ENCODE peak calls at places on chromosomes 11 and 22, in nine cellular contexts. One of them, this sample, is unnamed.

GRCh38 chr11:37511425-37511933 is 913.4 kb upstream of the RAG2 start:
- DNase-seq in GM20000: no peak
- DNase-seq in A673: no peak
- DNase-seq in GM12865: no peak
- DNase-seq in AG08396: no peak
- DNase-seq in PC-3: peak
- DNase-seq in HTR-8/SVneo: no peak
- DNase-seq in Calu3: peak
- DNase-seq in HEK293T: no peak
- DNase-seq in this sample: no peak

GRCh38 chr11:68324241-68324640 is 11.8 kb downstream of the LRP5 start:
- DNase-seq in AG08396: no peak
- DNase-seq in A673: no peak
- DNase-seq in HTR-8/SVneo: no peak
- DNase-seq in PC-3: no peak
- DNase-seq in GM20000: no peak
- DNase-seq in HEK293T: no peak
- DNase-seq in GM12865: no peak
- DNase-seq in Calu3: no peak
- DNase-seq in this sample: no peak

GRCh38 chr11:64251986-64252837 is 882 bp downstream of the PLCB3 start:
- DNase-seq in AG08396: peak
- DNase-seq in GM20000: peak
- DNase-seq in A673: peak
- DNase-seq in HTR-8/SVneo: peak
- DNase-seq in PC-3: peak
- DNase-seq in HEK293T: no peak
- DNase-seq in GM12865: no peak
- DNase-seq in Calu3: peak
- DNase-seq in this sample: no peak

GRCh38 chr11:66159585-66159984 is 89.5 kb downstream of the PACS1 start:
- DNase-seq in PC-3: no peak
- DNase-seq in Calu3: no peak
- DNase-seq in HEK293T: no peak
- DNase-seq in HTR-8/SVneo: no peak
- DNase-seq in GM20000: no peak
- DNase-seq in A673: peak
- DNase-seq in GM12865: no peak
- DNase-seq in AG08396: no peak
- DNase-seq in this sample: peak

GRCh38 chr11:30583505-30584280 is 2.5 kb downstream of the MPPED2 start:
- DNase-seq in Calu3: no peak
- DNase-seq in AG08396: peak
- DNase-seq in HEK293T: no peak
- DNase-seq in PC-3: no peak
- DNase-seq in GM12865: no peak
- DNase-seq in GM20000: no peak
- DNase-seq in HTR-8/SVneo: no peak
- DNase-seq in A673: no peak
- DNase-seq in this sample: peak

GRCh38 chr11:82683029-82683428 is 50.6 kb downstream of the FAM181B start:
- DNase-seq in GM20000: no peak
- DNase-seq in PC-3: no peak
- DNase-seq in HTR-8/SVneo: no peak
- DNase-seq in HEK293T: no peak
- DNase-seq in AG08396: no peak
- DNase-seq in A673: no peak
- DNase-seq in Calu3: no peak
- DNase-seq in GM12865: peak
- DNase-seq in this sample: no peak

GRCh38 chr22:23520875-23521441 is 59.1 kb downstream of the IGLL1 start:
- DNase-seq in A673: peak
- DNase-seq in GM20000: no peak
- DNase-seq in PC-3: no peak
- DNase-seq in Calu3: no peak
- DNase-seq in AG08396: peak
- DNase-seq in HTR-8/SVneo: peak
- DNase-seq in HEK293T: no peak
- DNase-seq in GM12865: no peak
- DNase-seq in this sample: peak

GRCh38 chr11:85718126-85718943 is 32.3 kb upstream of the CCDC89 start:
- DNase-seq in GM20000: no peak
- DNase-seq in A673: no peak
- DNase-seq in Calu3: no peak
- DNase-seq in HEK293T: no peak
- DNase-seq in AG08396: no peak
- DNase-seq in GM12865: no peak
- DNase-seq in HTR-8/SVneo: no peak
- DNase-seq in PC-3: no peak
- DNase-seq in this sample: no peak

GRCh38 chr11:9264381-9265210 is 554 bp downstream of the DENND5A start:
- DNase-seq in A673: peak
- DNase-seq in HTR-8/SVneo: no peak
- DNase-seq in AG08396: peak
- DNase-seq in GM20000: peak
- DNase-seq in Calu3: peak
- DNase-seq in GM12865: no peak
- DNase-seq in HEK293T: peak
- DNase-seq in PC-3: peak
- DNase-seq in this sample: peak

GRCh38 chr11:26234451-26234850 is 97.5 kb upstream of the ANO3 start:
- DNase-seq in A673: no peak
- DNase-seq in PC-3: peak
- DNase-seq in Calu3: no peak
- DNase-seq in HEK293T: no peak
- DNase-seq in AG08396: no peak
- DNase-seq in GM20000: no peak
- DNase-seq in HTR-8/SVneo: no peak
- DNase-seq in GM12865: no peak
- DNase-seq in this sample: no peak

GRCh38 chr22:47596176-47596690 is 833.8 kb downstream of the TBC1D22A start:
- DNase-seq in HEK293T: no peak
- DNase-seq in A673: no peak
- DNase-seq in Calu3: no peak
- DNase-seq in HTR-8/SVneo: no peak
- DNase-seq in AG08396: no peak
- DNase-seq in GM12865: no peak
- DNase-seq in GM20000: no peak
- DNase-seq in PC-3: no peak
- DNase-seq in this sample: no peak

GRCh38 chr11:68308068-68308467 is 4.3 kb upstream of the LRP5 start:
- DNase-seq in AG08396: no peak
- DNase-seq in HTR-8/SVneo: no peak
- DNase-seq in Calu3: no peak
- DNase-seq in PC-3: no peak
- DNase-seq in GM12865: no peak
- DNase-seq in HEK293T: no peak
- DNase-seq in GM20000: no peak
- DNase-seq in A673: no peak
- DNase-seq in this sample: no peak

GRCh38 chr11:95596011-95596489 is 193.5 kb downstream of the FAM76B start:
- DNase-seq in PC-3: no peak
- DNase-seq in A673: no peak
- DNase-seq in GM12865: no peak
- DNase-seq in GM20000: no peak
- DNase-seq in HEK293T: no peak
- DNase-seq in AG08396: peak
- DNase-seq in Calu3: no peak
- DNase-seq in HTR-8/SVneo: no peak
- DNase-seq in this sample: no peak

GRCh38 chr11:72364754-72365153 is 69.6 kb downstream of the CLPB start:
- DNase-seq in Calu3: no peak
- DNase-seq in HTR-8/SVneo: no peak
- DNase-seq in GM12865: no peak
- DNase-seq in AG08396: no peak
- DNase-seq in HEK293T: no peak
- DNase-seq in PC-3: no peak
- DNase-seq in A673: no peak
- DNase-seq in GM20000: no peak
- DNase-seq in this sample: no peak

GRCh38 chr11:46247664-46248063 is 29.8 kb upstream of the CREB3L1 start:
- DNase-seq in GM12865: peak
- DNase-seq in A673: peak
- DNase-seq in AG08396: no peak
- DNase-seq in Calu3: peak
- DNase-seq in HEK293T: no peak
- DNase-seq in PC-3: peak
- DNase-seq in GM20000: peak
- DNase-seq in HTR-8/SVneo: peak
- DNase-seq in this sample: no peak

GRCh38 chr11:134607963-134608750 is 196.1 kb upstream of the B3GAT1 start:
- DNase-seq in Calu3: no peak
- DNase-seq in A673: no peak
- DNase-seq in GM20000: no peak
- DNase-seq in AG08396: no peak
- DNase-seq in PC-3: no peak
- DNase-seq in HEK293T: no peak
- DNase-seq in HTR-8/SVneo: no peak
- DNase-seq in GM12865: no peak
- DNase-seq in this sample: no peak

GRCh38 chr22:31086703-31087330 is 5.7 kb downstream of the SMTN start:
- DNase-seq in Calu3: no peak
- DNase-seq in HTR-8/SVneo: no peak
- DNase-seq in A673: no peak
- DNase-seq in GM20000: no peak
- DNase-seq in PC-3: no peak
- DNase-seq in AG08396: peak
- DNase-seq in GM12865: no peak
- DNase-seq in HEK293T: no peak
- DNase-seq in this sample: no peak

GRCh38 chr22:39897841-39898240 is 3.0 kb upstream of the GRAP2 start:
- DNase-seq in Calu3: no peak
- DNase-seq in A673: no peak
- DNase-seq in GM12865: no peak
- DNase-seq in HEK293T: no peak
- DNase-seq in AG08396: no peak
- DNase-seq in PC-3: no peak
- DNase-seq in HTR-8/SVneo: no peak
- DNase-seq in GM20000: no peak
- DNase-seq in this sample: no peak

GRCh38 chr11:45087301-45087700 is 59.1 kb upstream of the PRDM11 start:
- DNase-seq in A673: no peak
- DNase-seq in Calu3: no peak
- DNase-seq in HEK293T: no peak
- DNase-seq in AG08396: peak
- DNase-seq in GM12865: no peak
- DNase-seq in HTR-8/SVneo: no peak
- DNase-seq in PC-3: no peak
- DNase-seq in GM20000: no peak
- DNase-seq in this sample: no peak

GRCh38 chr22:44463151-44463550 is 34.9 kb downstream of the RTL6 start:
- DNase-seq in GM20000: no peak
- DNase-seq in PC-3: no peak
- DNase-seq in A673: no peak
- DNase-seq in AG08396: no peak
- DNase-seq in HEK293T: no peak
- DNase-seq in GM12865: no peak
- DNase-seq in Calu3: no peak
- DNase-seq in HTR-8/SVneo: no peak
- DNase-seq in this sample: no peak

GRCh38 chr11:45079943-45080719 is 66.3 kb upstream of the PRDM11 start:
- DNase-seq in PC-3: no peak
- DNase-seq in GM20000: peak
- DNase-seq in A673: no peak
- DNase-seq in Calu3: no peak
- DNase-seq in HEK293T: no peak
- DNase-seq in AG08396: no peak
- DNase-seq in HTR-8/SVneo: no peak
- DNase-seq in GM12865: peak
- DNase-seq in this sample: no peak

GRCh38 chr11:75868990-75869389 is 54.0 kb downstream of the UVRAG start:
- DNase-seq in A673: no peak
- DNase-seq in GM12865: no peak
- DNase-seq in HTR-8/SVneo: no peak
- DNase-seq in Calu3: no peak
- DNase-seq in HEK293T: no peak
- DNase-seq in GM20000: no peak
- DNase-seq in AG08396: no peak
- DNase-seq in PC-3: no peak
- DNase-seq in this sample: no peak

GRCh38 chr22:38429460-38430128 is 25.4 kb downstream of the KCNJ4 start:
- DNase-seq in HTR-8/SVneo: no peak
- DNase-seq in AG08396: no peak
- DNase-seq in HEK293T: no peak
- DNase-seq in PC-3: no peak
- DNase-seq in GM12865: no peak
- DNase-seq in Calu3: no peak
- DNase-seq in A673: no peak
- DNase-seq in GM20000: no peak
- DNase-seq in this sample: no peak

GRCh38 chr11:128715691-128716153 is 21.9 kb downstream of the FLI1 start:
- DNase-seq in AG08396: no peak
- DNase-seq in A673: no peak
- DNase-seq in PC-3: peak
- DNase-seq in GM12865: no peak
- DNase-seq in HTR-8/SVneo: no peak
- DNase-seq in Calu3: no peak
- DNase-seq in HEK293T: no peak
- DNase-seq in GM20000: no peak
- DNase-seq in this sample: no peak

GRCh38 chr11:119634301-119634700 is 94.7 kb downstream of the NECTIN1 start:
- DNase-seq in PC-3: no peak
- DNase-seq in A673: no peak
- DNase-seq in GM12865: no peak
- DNase-seq in HEK293T: no peak
- DNase-seq in HTR-8/SVneo: no peak
- DNase-seq in AG08396: no peak
- DNase-seq in GM20000: no peak
- DNase-seq in Calu3: no peak
- DNase-seq in this sample: no peak

GRCh38 chr11:44725016-44725651 is 1.6 kb upstream of the TSPAN18 start:
- DNase-seq in Calu3: no peak
- DNase-seq in PC-3: no peak
- DNase-seq in HTR-8/SVneo: no peak
- DNase-seq in AG08396: no peak
- DNase-seq in HEK293T: no peak
- DNase-seq in A673: peak
- DNase-seq in GM12865: no peak
- DNase-seq in GM20000: no peak
- DNase-seq in this sample: no peak

GRCh38 chr22:34293324-34293723 is 373.0 kb upstream of the LARGE1 start:
- DNase-seq in GM20000: no peak
- DNase-seq in A673: no peak
- DNase-seq in Calu3: no peak
- DNase-seq in PC-3: no peak
- DNase-seq in AG08396: no peak
- DNase-seq in HEK293T: no peak
- DNase-seq in GM12865: no peak
- DNase-seq in HTR-8/SVneo: no peak
- DNase-seq in this sample: no peak

GRCh38 chr11:87466228-87466627 is 428.5 kb downstream of the TMEM135 start:
- DNase-seq in HTR-8/SVneo: no peak
- DNase-seq in GM20000: no peak
- DNase-seq in Calu3: no peak
- DNase-seq in HEK293T: no peak
- DNase-seq in AG08396: peak
- DNase-seq in GM12865: no peak
- DNase-seq in PC-3: no peak
- DNase-seq in A673: no peak
- DNase-seq in this sample: no peak

GRCh38 chr22:22030493-22031182 is 48.1 kb upstream of the TOP3B start:
- DNase-seq in HEK293T: peak
- DNase-seq in A673: no peak
- DNase-seq in PC-3: no peak
- DNase-seq in HTR-8/SVneo: no peak
- DNase-seq in Calu3: peak
- DNase-seq in AG08396: peak
- DNase-seq in GM12865: peak
- DNase-seq in GM20000: peak
- DNase-seq in this sample: no peak

GRCh38 chr11:80320226-80320625 is 879.4 kb upstream of the TENM4 start:
- DNase-seq in HEK293T: no peak
- DNase-seq in PC-3: no peak
- DNase-seq in AG08396: no peak
- DNase-seq in GM12865: no peak
- DNase-seq in Calu3: no peak
- DNase-seq in GM20000: no peak
- DNase-seq in HTR-8/SVneo: no peak
- DNase-seq in A673: peak
- DNase-seq in this sample: no peak

GRCh38 chr11:111707039-111707690 is 59.0 kb downstream of the PPP2R1B start:
- DNase-seq in HTR-8/SVneo: peak
- DNase-seq in GM20000: no peak
- DNase-seq in HEK293T: no peak
- DNase-seq in GM12865: no peak
- DNase-seq in AG08396: peak
- DNase-seq in Calu3: peak
- DNase-seq in PC-3: peak
- DNase-seq in A673: peak
- DNase-seq in this sample: peak

This sample was measured in foreskin melanocyte.